ENCODE peak calls at places on chromosomes 12 and 14, in four cellular contexts. M is astrocyte, W is PC-3, P is MM.1S. V is an unnamed sample. For H3K36me3, the result is how much of the 10 kb centered on the place peaks cover.

GRCh38 chr14:35140718-35141581 is 18.6 kb downstream of the PRORP start:
- DNase-seq in M (no peak), W (peak), P (peak), V (peak)

GRCh38 chr14:80996049-80996901 is 40.9 kb downstream of the TSHR start:
- DNase-seq in M (peak), W (peak), P (peak), V (peak)

GRCh38 chr14:91112172-91112571 is 1.7 kb upstream of the DGLUCY start:
- DNase-seq in M (no peak), W (no peak), P (no peak), V (no peak)

GRCh38 chr14:69863083-69863482 is 16.1 kb upstream of the SMOC1 start:
- DNase-seq in M (no peak), W (no peak), P (no peak), V (no peak)

GRCh38 chr12:127781336-127781735 is 485.6 kb upstream of the TMEM132C start:
- DNase-seq in M (no peak), W (no peak), P (no peak), V (no peak)

GRCh38 chr12:49501895-49502294 is 36.9 kb upstream of the KCNH3 start:
- DNase-seq in M (no peak), W (no peak), P (peak), V (no peak)

GRCh38 chr14:63045612-63046320 is 508 bp upstream of the KCNH5 start:
- DNase-seq in M (peak), W (no peak), P (peak), V (no peak)

GRCh38 chr12:68844318-68844745 is 36.4 kb downstream of the MDM2 start:
- DNase-seq in M (no peak), W (no peak), P (no peak), V (no peak)

GRCh38 chr12:69101505-69101904 is 137.9 kb upstream of the CPSF6 start:
- DNase-seq in M (no peak), W (peak), P (no peak), V (no peak)

GRCh38 chr14:69625299-69626131 is 14.1 kb downstream of the SUSD6 start:
- DNase-seq in M (peak), W (no peak), P (peak), V (peak)

GRCh38 chr12:98399532-98399931 is 115.9 kb upstream of the TMPO start:
- DNase-seq in M (peak), W (peak), P (peak), V (no peak)

GRCh38 chr12:104605685-104606084 is 148.9 kb downstream of the CHST11 start:
- DNase-seq in M (peak), W (no peak), P (no peak), V (no peak)

GRCh38 chr12:63961543-63961942 is 117.0 kb downstream of the SRGAP1 start:
- DNase-seq in M (no peak), W (no peak), P (no peak), V (no peak)

GRCh38 chr12:5784626-5785130 is 160.4 kb downstream of the ANO2 start:
- DNase-seq in M (no peak), W (no peak), P (no peak), V (no peak)

GRCh38 chr12:55970775-55971174 is 3.1 kb upstream of the RAB5B start:
- DNase-seq in M (no peak), W (no peak), P (no peak), V (no peak)

GRCh38 chr12:127293507-127294310 is 973.3 kb upstream of the TMEM132C start:
- DNase-seq in M (peak), W (peak), P (peak), V (peak)

GRCh38 chr14:23054000-23054811 is 3.1 kb downstream of the CDH24 start:
- DNase-seq in M (no peak), W (no peak), P (no peak), V (peak)

GRCh38 chr12:118055865-118056773 is 4.9 kb downstream of the WSB2 start:
- DNase-seq in M (no peak), W (peak), P (no peak), V (no peak)

GRCh38 chr14:51079085-51079484 is 15.8 kb downstream of the TRIM9 start:
- DNase-seq in M (no peak), W (no peak), P (no peak), V (no peak)

GRCh38 chr14:39381366-39381765 is 50.9 kb downstream of the FBXO33 start:
- DNase-seq in M (no peak), W (no peak), P (peak), V (no peak)

GRCh38 chr12:52648012-52648550 is 3.9 kb downstream of the KRT2 start:
- DNase-seq in M (no peak), W (no peak), P (no peak), V (no peak)

GRCh38 chr14:51860164-51860835 is at the start of gene GNG2:
- DNase-seq in M (peak), W (peak), P (peak), V (peak)

DNA sequence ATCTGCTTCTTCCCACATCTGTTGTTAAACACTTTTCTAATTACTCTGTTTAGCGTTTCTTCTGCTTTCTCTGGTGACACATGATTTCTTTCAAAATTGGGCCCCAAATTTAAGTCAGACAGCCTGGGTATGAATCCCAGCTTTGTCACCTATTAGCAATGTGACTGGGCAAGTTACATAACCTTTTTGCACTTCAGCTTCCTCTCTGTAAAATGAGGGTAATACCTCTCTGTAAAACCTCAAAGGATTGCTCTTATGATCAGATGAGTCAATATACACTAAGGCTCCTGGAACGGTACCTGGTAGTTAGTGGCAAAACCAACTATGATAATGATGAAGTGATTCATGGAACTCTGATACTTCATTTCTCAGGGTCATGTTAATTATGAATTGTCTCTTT is 33.0 kb downstream of the E2F7 start:
- DNase-seq in M (peak), W (peak), P (no peak), V (no peak)
- H3K9ac ChIP-seq in M (peak), W (no peak), P (no peak), V (no peak)

GRCh38 chr12:13961983-13962382 is 19.4 kb downstream of the GRIN2B start:
- DNase-seq in M (no peak), W (no peak), P (no peak), V (no peak)
- H3K4me2 ChIP-seq in M (no peak), W (no peak), P (no peak), V (no peak)

GRCh38 chr12:3203713-3204112 is 126.5 kb downstream of the TSPAN9 start:
- DNase-seq in M (no peak), W (no peak), P (no peak), V (no peak)
- H3K36me3 ChIP-seq in M (under half), W (under half), P (under half), V (under half)

GRCh38 chr14:105090493-105091334 is 25.5 kb upstream of the GPR132 start:
- DNase-seq in M (peak), W (peak), P (peak), V (peak)
- H3K9ac ChIP-seq in M (no peak), W (no peak), P (no peak), V (no peak)

DNA sequence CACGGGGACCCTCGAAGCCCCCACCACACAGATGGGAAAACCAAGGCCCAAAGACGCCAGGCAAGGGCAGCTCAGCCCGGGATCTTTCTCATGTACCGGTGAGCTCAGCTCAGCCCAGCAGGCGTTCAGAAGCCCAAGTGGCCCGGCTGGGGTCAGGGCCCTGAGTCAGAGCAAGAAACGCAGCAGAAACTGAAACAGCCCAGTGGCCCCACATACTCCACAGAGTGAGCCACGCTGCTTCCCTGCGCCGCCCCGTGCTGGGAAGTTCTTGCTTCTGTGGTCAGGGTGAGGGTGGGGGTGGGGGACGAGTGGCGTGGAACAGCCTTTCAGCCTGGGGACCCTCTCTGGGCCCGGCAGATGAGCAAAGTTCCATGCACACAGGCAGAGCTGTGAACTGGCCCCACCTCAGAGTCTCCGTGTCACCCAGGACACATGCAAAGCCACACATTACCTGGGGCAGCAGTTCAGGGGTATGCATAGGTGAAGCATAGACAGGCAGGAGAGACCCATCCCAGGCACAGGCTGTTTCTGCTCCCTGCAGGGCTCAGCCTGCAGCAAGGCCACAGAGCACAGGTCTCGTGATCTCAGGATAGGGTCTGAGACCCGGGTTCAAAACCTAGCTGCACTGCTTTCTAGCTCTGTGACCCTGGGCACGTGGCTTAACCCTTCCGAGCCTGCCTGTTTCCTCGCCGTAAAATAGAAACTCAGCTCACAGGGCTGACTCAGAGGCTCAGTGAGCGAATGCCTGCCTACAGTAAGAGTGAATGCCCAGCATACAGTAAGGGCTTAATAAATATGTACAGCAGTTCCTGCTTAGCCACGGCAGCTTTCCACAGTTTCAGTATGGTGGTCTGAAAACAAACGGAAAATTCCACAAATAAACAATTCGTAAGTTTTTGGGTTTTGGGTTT is 21.6 kb downstream of the NCOR2 start:
- DNase-seq in M (peak), W (no peak), P (peak), V (peak)
- H3K4me2 ChIP-seq in M (peak), W (no peak), P (peak), V (peak)

GRCh38 chr14:72630374-72630773 is 263.5 kb downstream of the DPF3 start:
- DNase-seq in M (no peak), W (no peak), P (no peak), V (no peak)
- H3K36me3 ChIP-seq in M (under half), W (under half), P (under half), V (under half)

GRCh38 chr12:124294686-124295315 is at the start of gene RFLNA:
- DNase-seq in M (no peak), W (no peak), P (no peak), V (no peak)
- H3K9ac ChIP-seq in M (no peak), W (no peak), P (no peak), V (no peak)

GRCh38 chr12:95439578-95440230 is 34.2 kb upstream of the METAP2 start:
- DNase-seq in M (no peak), W (no peak), P (no peak), V (peak)
- H3K4me2 ChIP-seq in M (no peak), W (no peak), P (no peak), V (peak)

GRCh38 chr14:73719791-73720190 is 5.6 kb upstream of the PNMA1 start:
- DNase-seq in M (no peak), W (peak), P (no peak), V (no peak)

GRCh38 chr14:73721101-73721821 is 7.1 kb upstream of the PNMA1 start:
- DNase-seq in M (no peak), W (peak), P (no peak), V (no peak)

GRCh38 chr14:73719361-73719760 is 5.2 kb upstream of the PNMA1 start:
- DNase-seq in M (no peak), W (peak), P (no peak), V (no peak)

GRCh38 chr14:73718742-73719251 is 4.6 kb upstream of the PNMA1 start:
- DNase-seq in M (no peak), W (no peak), P (no peak), V (no peak)

DNA sequence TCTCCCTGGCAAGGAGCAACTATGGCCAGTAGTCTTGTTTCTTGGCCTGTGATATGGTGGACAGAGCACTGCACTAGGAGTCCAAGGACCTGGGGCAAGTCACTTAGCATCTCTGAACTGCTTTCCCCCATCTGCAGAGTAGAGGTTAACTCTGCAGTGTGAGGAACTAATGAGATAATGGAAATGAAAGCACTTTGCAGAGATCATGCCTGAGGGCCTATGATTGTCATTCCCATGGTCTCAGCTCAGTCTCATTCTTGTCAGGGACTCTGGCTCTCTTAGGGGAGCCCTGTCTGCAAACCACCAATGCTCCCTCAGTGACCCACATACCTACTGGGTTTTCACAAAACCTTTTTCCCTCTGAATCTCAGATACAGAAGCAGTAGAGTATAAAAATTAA is 6.5 kb upstream of the PNMA1 start:
- DNase-seq in M (no peak), W (peak), P (no peak), V (no peak)
- H3K36me3 ChIP-seq in M (under half), W (half or more), P (under half), V (half or more)

GRCh38 chr14:65259000-65259399 is 153.5 kb upstream of the FUT8 start:
- DNase-seq in M (no peak), W (no peak), P (no peak), V (no peak)

GRCh38 chr14:65261425-65261920 is 151.1 kb upstream of the FUT8 start:
- DNase-seq in M (peak), W (no peak), P (no peak), V (no peak)

GRCh38 chr14:65260786-65261185 is 151.7 kb upstream of the FUT8 start:
- DNase-seq in M (peak), W (no peak), P (no peak), V (no peak)

GRCh38 chr14:65263161-65263788 is 149.3 kb upstream of the FUT8 start:
- DNase-seq in M (peak), W (peak), P (no peak), V (no peak)

GRCh38 chr14:65261946-65262345 is 150.6 kb upstream of the FUT8 start:
- DNase-seq in M (no peak), W (no peak), P (no peak), V (no peak)
- H3K9ac ChIP-seq in M (no peak), W (no peak), P (no peak), V (no peak)